ENCODE peak calls at places on chromosomes 4 and X, in ten cellular contexts. I, J, F, P, T, G, L, X, N and K are unnamed samples.

GRCh38 chrX:39253551-39253950 is 452.3 kb downstream of the MID1IP1 start:
- DNase-seq in N (peak), G (no peak), P (no peak), F (no peak), I (no peak), L (no peak), T (peak), X (no peak), J (no peak), K (no peak)

GRCh38 chr4:186029731-186030421 is 39.1 kb upstream of the TLR3 start:
- DNase-seq in L (no peak), G (peak), T (peak), N (peak), P (no peak), J (no peak), I (peak), X (peak), F (peak), K (no peak)

GRCh38 chrX:109848451-109849050 is 115.5 kb upstream of the ACSL4 start:
- DNase-seq in N (no peak), P (no peak), T (no peak), L (no peak), X (no peak), J (no peak), G (no peak), I (peak), F (no peak), K (no peak)

GRCh38 chrX:53558646-53559045 is 124.5 kb upstream of the HSD17B10 start:
- DNase-seq in J (no peak), X (no peak), T (no peak), G (no peak), F (no peak), L (no peak), N (no peak), I (no peak), P (no peak), K (no peak)

GRCh38 chr4:26317766-26318165 is 3.0 kb upstream of the RBPJ start:
- DNase-seq in N (no peak), P (no peak), T (no peak), L (no peak), I (no peak), G (no peak), J (no peak), F (no peak), X (no peak), K (no peak)

GRCh38 chr4:19729873-19730735 is 521.6 kb upstream of the SLIT2 start:
- DNase-seq in L (no peak), T (no peak), X (no peak), J (no peak), P (no peak), F (no peak), G (no peak), I (no peak), N (peak), K (no peak)

GRCh38 chr4:3437998-3438846 is 3.5 kb upstream of the HGFAC start:
- DNase-seq in P (no peak), L (no peak), G (no peak), N (no peak), X (no peak), T (no peak), J (no peak), F (peak), I (no peak), K (no peak)

GRCh38 chr4:89171176-89171575 is 59.8 kb downstream of the TIGD2 start:
- DNase-seq in L (no peak), N (no peak), P (no peak), J (no peak), T (no peak), X (no peak), G (no peak), I (no peak), F (no peak), K (no peak)

GRCh38 chr4:65508169-65508568 is 162.1 kb downstream of the EPHA5 start:
- DNase-seq in P (no peak), F (no peak), J (no peak), T (peak), I (no peak), L (no peak), N (peak), X (no peak), G (no peak), K (no peak)

GRCh38 chr4:57109530-57109846 is 697 bp downstream of the IGFBP7 start:
- DNase-seq in I (no peak), G (no peak), L (no peak), N (no peak), J (no peak), X (no peak), T (no peak), F (no peak), P (no peak), K (no peak)

GRCh38 chrX:53356186-53356585 is 66.3 kb downstream of the SMC1A start:
- DNase-seq in J (no peak), F (no peak), X (no peak), N (no peak), I (no peak), P (no peak), T (peak), G (no peak), L (no peak), K (no peak)

GRCh38 chr4:135418353-135418752 is 1216.8 kb upstream of the PABPC4L start:
- DNase-seq in P (no peak), L (no peak), N (peak), T (peak), X (no peak), F (no peak), G (no peak), J (no peak), I (no peak), K (no peak)
- TF ChIP-seq CTCF in P (peak), L (peak), N (peak), T (peak), X (no peak), F (no peak), G (no peak), J (no peak), I (peak), K (no peak)

GRCh38 chr4:81215936-81216335 is 914 bp upstream of the PRKG2 start:
- DNase-seq in F (no peak), L (no peak), J (no peak), G (no peak), X (no peak), N (no peak), I (no peak), P (no peak), T (no peak), K (no peak)
- TF ChIP-seq CTCF in F (no peak), L (no peak), J (no peak), G (peak), X (no peak), N (no peak), I (no peak), P (no peak), T (no peak), K (no peak)

DNA sequence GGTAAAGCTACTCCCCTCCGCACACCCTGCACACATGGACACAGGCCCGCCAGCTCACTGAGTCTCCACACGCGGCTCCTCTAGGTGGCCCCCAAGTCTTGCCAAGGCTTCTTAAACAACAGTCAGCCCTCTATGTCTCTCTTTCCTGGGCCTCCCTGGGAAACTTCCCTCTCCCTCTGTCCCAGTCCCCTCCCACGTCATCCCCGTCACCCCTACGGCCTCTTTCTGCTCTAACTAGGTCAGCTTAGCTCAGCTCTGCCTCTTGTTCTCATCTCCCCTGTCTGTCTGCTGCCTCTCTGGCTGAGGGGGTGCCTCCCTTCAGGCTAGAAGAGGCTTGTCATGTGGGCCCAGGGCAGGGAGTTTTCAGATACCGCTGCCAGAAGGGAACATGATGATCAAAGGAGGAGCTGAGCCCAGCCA is 38.8 kb downstream of the SEPTIN6 start:
- DNase-seq in P (peak), G (peak), N (peak), T (peak), X (no peak), F (no peak), I (peak), J (peak), L (no peak), K (no peak)
- TF ChIP-seq CTCF in P (no peak), G (peak), N (no peak), T (no peak), X (no peak), F (no peak), I (no peak), J (no peak), L (no peak), K (no peak)

DNA sequence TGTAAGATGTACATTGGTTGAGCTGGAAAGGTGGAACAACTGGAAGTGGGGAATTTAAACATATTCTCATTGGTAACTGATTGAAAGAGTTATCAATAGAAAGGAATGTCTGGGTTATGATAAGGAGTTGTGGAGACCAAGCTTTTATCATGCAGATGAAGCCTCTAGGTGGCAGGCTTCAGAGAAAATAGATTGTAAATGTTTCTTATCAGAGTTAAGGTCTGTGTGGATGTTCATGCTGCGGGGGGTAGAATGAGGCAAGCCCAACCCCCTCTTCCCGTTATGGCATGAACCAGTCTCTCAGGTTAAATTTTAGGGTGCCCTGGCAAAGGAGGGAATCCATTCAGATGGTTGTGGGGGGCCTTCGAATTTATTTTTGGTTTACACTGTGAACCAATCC is 16.0 kb downstream of the ARSD start:
- DNase-seq in J (no peak), N (no peak), F (no peak), G (no peak), P (no peak), T (no peak), X (no peak), I (no peak), L (no peak), K (no peak)
- TF ChIP-seq CTCF in J (no peak), N (no peak), F (no peak), G (peak), P (no peak), T (peak), X (no peak), I (peak), L (no peak), K (no peak)